ENCODE peak calls at places on chromosomes 11 and 22, in four cellular contexts. Y is IMR-90, L is H1, D is GM12878. X is an unnamed sample.

GRCh38 chr11:65181569-65182257 is at the start of gene CAPN1:
- DNase-seq in D (peak), L (no peak), Y (peak), X (peak)

GRCh38 chr11:128437137-128437536 is 150.2 kb downstream of the ETS1 start:
- DNase-seq in L (no peak), D (no peak), Y (peak), X (no peak)

GRCh38 chr11:86874314-86875056 is 74.1 kb downstream of the PRSS23 start:
- DNase-seq in D (no peak), L (no peak), Y (peak), X (peak)

GRCh38 chr11:116529681-116530080 is 243.1 kb downstream of the BUD13 start:
- DNase-seq in L (no peak), Y (no peak), D (no peak), X (no peak)

GRCh38 chr11:77141034-77141433 is 13.0 kb downstream of the MYO7A start:
- DNase-seq in D (no peak), L (no peak), Y (peak), X (no peak)

GRCh38 chr11:82927264-82927880 is 25.8 kb downstream of the DDIAS start:
- DNase-seq in Y (peak), L (no peak), D (no peak), X (peak)

GRCh38 chr11:104907521-104908185 is 9.4 kb upstream of the CASP12 start:
- DNase-seq in Y (peak), D (no peak), L (no peak), X (no peak)

GRCh38 chr11:135033545-135033944 is 621.5 kb upstream of the B3GAT1 start:
- DNase-seq in Y (no peak), L (peak), D (no peak), X (no peak)

GRCh38 chr11:14584595-14584994 is 59.0 kb upstream of the PDE3B start:
- DNase-seq in D (no peak), L (no peak), Y (no peak), X (no peak)

GRCh38 chr11:16776716-16777115 is 38.3 kb downstream of the C11orf58 start:
- DNase-seq in Y (peak), L (no peak), D (no peak), X (no peak)

GRCh38 chr11:29343465-29344333 is 673.1 kb downstream of the KCNA4 start:
- DNase-seq in L (no peak), Y (peak), D (no peak), X (peak)

GRCh38 chr11:46001427-46002049 is 79.1 kb downstream of the LARGE2 start:
- DNase-seq in D (no peak), Y (peak), L (no peak), X (no peak)

GRCh38 chr11:128431931-128432330 is 155.4 kb downstream of the ETS1 start:
- DNase-seq in Y (no peak), D (no peak), L (no peak), X (no peak)

GRCh38 chr22:42990131-42990838 is 24.7 kb downstream of the PACSIN2 start:
- DNase-seq in D (no peak), Y (peak), L (no peak), X (no peak)

GRCh38 chr22:42368379-42369249 is 63.6 kb downstream of the NFAM1 start:
- DNase-seq in Y (no peak), D (no peak), L (no peak), X (peak)

GRCh38 chr11:15145635-15146034 is 30.9 kb downstream of the INSC start:
- DNase-seq in Y (no peak), L (no peak), D (no peak), X (no peak)

GRCh38 chr22:28012811-28013460 is 93.9 kb upstream of the PITPNB start:
- DNase-seq in Y (no peak), L (no peak), D (no peak), X (no peak)

GRCh38 chr22:33654173-33654890 is 265.9 kb downstream of the LARGE1 start:
- DNase-seq in D (no peak), L (no peak), Y (no peak), X (no peak)

GRCh38 chr22:50530857-50531545 is 1.2 kb upstream of the TYMP start:
- DNase-seq in L (no peak), Y (peak), D (no peak), X (no peak)

GRCh38 chr11:119706029-119706428 is 23.0 kb downstream of the NECTIN1 start:
- DNase-seq in L (no peak), D (no peak), Y (no peak), X (no peak)

GRCh38 chr11:61357894-61358239 is 3.8 kb downstream of the CYB561A3 start:
- DNase-seq in L (no peak), D (no peak), Y (no peak), X (no peak)

GRCh38 chr11:11043676-11044075 is 185.8 kb upstream of the ZBED5 start:
- DNase-seq in L (no peak), D (no peak), Y (no peak), X (no peak)

GRCh38 chr11:86537541-86538222 is 134.7 kb downstream of the ME3 start:
- DNase-seq in D (no peak), L (no peak), Y (no peak), X (no peak)

GRCh38 chr11:75576445-75577049 is 14.5 kb downstream of the SERPINH1 start:
- DNase-seq in Y (peak), D (peak), L (no peak), X (no peak)

GRCh38 chr11:7579226-7579825 is 65.5 kb downstream of the PPFIBP2 start:
- DNase-seq in D (no peak), L (no peak), Y (peak), X (no peak)

GRCh38 chr11:33774356-33775063 is at the start of gene FBXO3:
- DNase-seq in Y (peak), L (peak), D (no peak), X (peak)

GRCh38 chr11:76184551-76184993 is 21.7 kb downstream of the WNT11 start:
- DNase-seq in L (no peak), Y (peak), D (no peak), X (peak)

GRCh38 chr11:46178542-46178941 is 57.3 kb upstream of the PHF21A start:
- DNase-seq in D (no peak), L (no peak), Y (no peak), X (no peak)

GRCh38 chr11:13551834-13552233 is 56.0 kb upstream of the PTH start:
- DNase-seq in Y (no peak), L (no peak), D (no peak), X (no peak)

GRCh38 chr22:48088226-48088625 is 1325.8 kb downstream of the TBC1D22A start:
- DNase-seq in L (no peak), Y (no peak), D (no peak), X (no peak)

GRCh38 chr11:20762112-20762511 is 92.7 kb downstream of the NELL1 start:
- DNase-seq in D (no peak), Y (no peak), L (no peak), X (no peak)

GRCh38 chr11:110289472-110289871 is 6.9 kb downstream of the RDX start:
- DNase-seq in D (no peak), Y (no peak), L (no peak), X (no peak)

GRCh38 chr11:40129276-40129675 is 1330.2 kb downstream of the LRRC4C start:
- DNase-seq in D (no peak), Y (no peak), L (no peak), X (no peak)

GRCh38 chr22:27785818-27786217 is 15.7 kb downstream of the MN1 start:
- DNase-seq in D (no peak), L (no peak), Y (no peak), X (no peak)

GRCh38 chr11:33574366-33574765 is 126.3 kb downstream of the C11orf91 start:
- DNase-seq in D (no peak), L (no peak), Y (no peak), X (no peak)

GRCh38 chr22:41341990-41342389 is 39.8 kb upstream of the TEF start:
- DNase-seq in L (no peak), D (peak), Y (peak), X (no peak)

GRCh38 chr11:12162652-12163051 is 52.3 kb downstream of the MICAL2 start:
- DNase-seq in D (no peak), L (no peak), Y (no peak), X (no peak)

DNA sequence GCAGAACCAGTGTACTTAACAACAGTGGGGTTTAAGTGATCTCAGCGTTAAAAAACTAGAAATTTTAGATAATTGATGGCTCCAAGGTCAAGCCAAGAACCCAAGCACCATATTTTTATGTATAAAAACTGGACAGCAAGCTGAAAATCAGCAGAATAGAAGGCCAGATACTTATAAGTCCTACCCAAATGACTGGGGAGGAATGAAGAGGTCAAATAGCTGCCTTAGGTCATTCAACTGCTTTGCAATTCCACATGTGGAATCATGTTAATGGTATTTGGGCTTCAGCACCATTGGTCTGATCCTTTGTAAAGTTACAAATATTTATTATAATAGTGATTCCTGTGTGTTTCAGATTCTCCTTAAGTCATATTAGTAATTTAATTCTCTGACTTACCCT is 108.4 kb downstream of the FAT3 start:
- DNase-seq in L (no peak), Y (peak), D (no peak), X (no peak)
- TF ChIP-seq CHD1 in L (no peak), Y (no peak), D (no peak), X (no peak)

GRCh38 chr22:47046411-47047065 is 284.1 kb downstream of the TBC1D22A start:
- DNase-seq in Y (no peak), D (no peak), L (no peak), X (no peak)

GRCh38 chr22:47049078-47049609 is 286.7 kb downstream of the TBC1D22A start:
- DNase-seq in L (no peak), Y (no peak), D (no peak), X (no peak)

GRCh38 chr22:47045691-47046410 is 283.4 kb downstream of the TBC1D22A start:
- DNase-seq in D (no peak), Y (no peak), L (no peak), X (no peak)

GRCh38 chr22:47048123-47049077 is 285.9 kb downstream of the TBC1D22A start:
- DNase-seq in L (no peak), D (no peak), Y (no peak), X (no peak)

GRCh38 chr22:47047321-47048122 is 285.1 kb downstream of the TBC1D22A start:
- DNase-seq in Y (no peak), D (no peak), L (no peak), X (no peak)
- TF ChIP-seq CHD1 in Y (no peak), D (no peak), L (no peak), X (no peak)

GRCh38 chr11:94068764-94069163 is 47.6 kb downstream of the HEPHL1 start:
- DNase-seq in Y (no peak), D (no peak), L (no peak), X (no peak)

DNA sequence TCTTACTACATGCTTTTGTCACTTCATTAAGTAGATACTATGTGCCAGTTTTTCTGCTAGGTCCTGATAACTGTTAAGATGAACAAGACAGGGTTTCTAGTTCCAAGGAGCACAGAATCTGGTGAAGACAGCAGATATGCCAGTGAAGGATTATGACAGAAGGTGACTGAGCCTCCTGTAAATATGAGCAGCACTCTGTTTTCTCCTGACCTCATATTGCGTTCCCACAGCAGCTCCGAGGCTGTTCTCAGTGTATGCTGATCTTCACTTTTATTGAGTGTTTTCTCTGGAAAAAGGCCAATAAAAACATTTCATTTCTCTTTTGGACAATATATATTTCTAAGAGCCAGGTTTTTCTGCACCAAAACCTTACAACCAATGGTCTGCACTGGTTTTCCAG is 45.9 kb downstream of the HEPHL1 start:
- DNase-seq in L (no peak), D (no peak), Y (no peak), X (no peak)
- TF ChIP-seq CHD1 in L (no peak), D (no peak), Y (no peak), X (no peak)

GRCh38 chr22:23891726-23892125 is 2.5 kb upstream of the MIF start:
- DNase-seq in D (no peak), L (no peak), Y (no peak), X (no peak)

GRCh38 chr22:23892626-23893445 is 1.3 kb upstream of the MIF start:
- DNase-seq in L (no peak), D (no peak), Y (no peak), X (no peak)

GRCh38 chr22:23889620-23890019 is 4.6 kb upstream of the MIF start:
- DNase-seq in Y (no peak), L (no peak), D (no peak), X (no peak)

GRCh38 chr22:23892130-23892529 is 2.1 kb upstream of the MIF start:
- DNase-seq in Y (no peak), D (no peak), L (no peak), X (no peak)

DNA sequence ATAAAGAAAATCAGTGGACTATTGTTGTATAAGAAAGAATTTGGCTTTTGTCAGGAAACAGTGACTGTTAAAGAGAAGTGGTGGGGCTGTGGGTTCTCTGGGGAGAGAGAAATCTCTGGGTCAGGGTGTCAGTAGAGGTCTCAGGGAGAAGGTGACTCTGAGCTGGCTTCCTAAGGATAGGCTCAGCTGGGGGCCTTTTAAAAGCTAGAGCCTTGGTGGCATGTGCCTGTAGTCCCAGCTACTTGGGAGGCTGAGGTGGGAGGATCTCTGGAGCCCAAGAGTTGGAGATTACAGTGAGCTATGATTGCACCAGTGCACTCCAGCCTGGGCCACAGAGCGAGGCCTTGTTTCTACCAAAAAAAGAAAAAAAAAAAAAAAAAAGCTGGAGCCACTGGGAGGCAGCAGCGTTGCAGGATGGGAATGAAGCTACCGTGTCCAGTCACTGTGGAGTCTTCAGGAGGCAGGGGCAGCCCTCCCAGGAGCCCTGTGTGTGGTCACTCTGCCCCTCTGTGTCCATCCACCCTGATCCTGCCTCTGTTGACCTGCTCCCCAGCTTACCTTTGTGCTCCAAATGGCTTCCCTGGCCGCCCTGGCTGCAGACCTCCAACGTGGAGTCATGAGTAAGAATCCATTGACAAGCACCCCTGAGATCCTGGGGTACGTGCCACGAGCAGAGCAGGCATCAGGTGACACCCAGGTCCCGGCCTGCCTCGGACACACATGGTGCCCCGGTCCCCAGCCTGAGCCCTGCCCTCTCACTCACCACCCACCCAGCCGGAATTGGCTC is 5.4 kb upstream of the MIF start:
- DNase-seq in D (no peak), Y (peak), L (no peak), X (peak)
- TF ChIP-seq CHD1 in D (no peak), Y (no peak), L (no peak), X (no peak)

GRCh38 chr11:1825785-1826451 is 8.9 kb upstream of the SYT8 start:
- DNase-seq in L (no peak), Y (no peak), D (no peak), X (no peak)

GRCh38 chr11:1823376-1824220 is 11.2 kb upstream of the SYT8 start:
- DNase-seq in D (no peak), Y (no peak), L (no peak), X (no peak)

GRCh38 chr11:1824221-1825038 is 10.4 kb upstream of the SYT8 start:
- DNase-seq in Y (no peak), L (no peak), D (no peak), X (no peak)

GRCh38 chr11:1826552-1827094 is 8.2 kb upstream of the SYT8 start:
- DNase-seq in D (no peak), L (no peak), Y (peak), X (peak)

GRCh38 chr11:1825039-1825740 is 9.6 kb upstream of the SYT8 start:
- DNase-seq in D (no peak), L (peak), Y (no peak), X (peak)
- TF ChIP-seq CHD1 in D (no peak), L (no peak), Y (no peak), X (no peak)

X was measured in K562.